ENCODE peak calls at places on chromosome 20, in seven cellular contexts. One of them, this sample, is unnamed.

GRCh38 chr20:17611540-17612286 is 41.8 kb downstream of the DSTN start:
- DNase-seq in lower lobe of right lung: peak
- DNase-seq in progenitor cell of endocrine pancreas: no peak
- DNase-seq in IMR-90: no peak
- DNase-seq in endothelial cell: no peak
- DNase-seq in WTC11: peak
- DNase-seq in ascending aorta: peak
- DNase-seq in this sample: no peak

GRCh38 chr20:25859649-25860530 is 163.2 kb upstream of the ZNF337 start:
- DNase-seq in IMR-90: no peak
- DNase-seq in WTC11: peak
- DNase-seq in endothelial cell: peak
- DNase-seq in lower lobe of right lung: peak
- DNase-seq in ascending aorta: peak
- DNase-seq in progenitor cell of endocrine pancreas: no peak
- DNase-seq in this sample: peak

GRCh38 chr20:38835792-38836191 is 30.3 kb downstream of the PPP1R16B start:
- DNase-seq in ascending aorta: no peak
- DNase-seq in IMR-90: no peak
- DNase-seq in WTC11: no peak
- DNase-seq in lower lobe of right lung: no peak
- DNase-seq in progenitor cell of endocrine pancreas: no peak
- DNase-seq in endothelial cell: no peak
- DNase-seq in this sample: no peak

GRCh38 chr20:24363031-24363430 is 106.4 kb upstream of the SYNDIG1 start:
- DNase-seq in lower lobe of right lung: no peak
- DNase-seq in progenitor cell of endocrine pancreas: no peak
- DNase-seq in WTC11: no peak
- DNase-seq in ascending aorta: no peak
- DNase-seq in IMR-90: no peak
- DNase-seq in endothelial cell: no peak
- DNase-seq in this sample: no peak

GRCh38 chr20:10510216-10510615 is 75.1 kb downstream of the SLX4IP start:
- DNase-seq in lower lobe of right lung: no peak
- DNase-seq in progenitor cell of endocrine pancreas: no peak
- DNase-seq in IMR-90: no peak
- DNase-seq in ascending aorta: no peak
- DNase-seq in WTC11: no peak
- DNase-seq in endothelial cell: no peak
- DNase-seq in this sample: no peak

GRCh38 chr20:11155156-11155805 is 481.5 kb upstream of the JAG1 start:
- DNase-seq in ascending aorta: no peak
- DNase-seq in endothelial cell: no peak
- DNase-seq in WTC11: no peak
- DNase-seq in IMR-90: no peak
- DNase-seq in progenitor cell of endocrine pancreas: no peak
- DNase-seq in lower lobe of right lung: no peak
- DNase-seq in this sample: no peak

GRCh38 chr20:58026361-58026760 is 202.1 kb downstream of the ANKRD60 start:
- DNase-seq in endothelial cell: no peak
- DNase-seq in progenitor cell of endocrine pancreas: no peak
- DNase-seq in WTC11: no peak
- DNase-seq in lower lobe of right lung: no peak
- DNase-seq in ascending aorta: no peak
- DNase-seq in IMR-90: no peak
- DNase-seq in this sample: no peak

GRCh38 chr20:14335122-14335521 is 2.3 kb downstream of the FLRT3 start:
- DNase-seq in IMR-90: no peak
- DNase-seq in progenitor cell of endocrine pancreas: no peak
- DNase-seq in lower lobe of right lung: no peak
- DNase-seq in ascending aorta: no peak
- DNase-seq in endothelial cell: no peak
- DNase-seq in WTC11: no peak
- DNase-seq in this sample: no peak

GRCh38 chr20:40471261-40471629 is 217.8 kb downstream of the MAFB start:
- DNase-seq in lower lobe of right lung: no peak
- DNase-seq in IMR-90: no peak
- DNase-seq in endothelial cell: peak
- DNase-seq in WTC11: peak
- DNase-seq in ascending aorta: no peak
- DNase-seq in progenitor cell of endocrine pancreas: no peak
- DNase-seq in this sample: no peak

GRCh38 chr20:45036044-45036755 is 64.7 kb downstream of the KCNS1 start:
- DNase-seq in ascending aorta: no peak
- DNase-seq in endothelial cell: no peak
- DNase-seq in IMR-90: peak
- DNase-seq in progenitor cell of endocrine pancreas: no peak
- DNase-seq in lower lobe of right lung: no peak
- DNase-seq in WTC11: no peak
- DNase-seq in this sample: no peak

GRCh38 chr20:21104466-21104761 is 1.7 kb downstream of the LINC00237 start:
- DNase-seq in IMR-90: no peak
- DNase-seq in endothelial cell: no peak
- DNase-seq in ascending aorta: no peak
- DNase-seq in WTC11: peak
- DNase-seq in progenitor cell of endocrine pancreas: no peak
- DNase-seq in lower lobe of right lung: no peak
- DNase-seq in this sample: no peak

GRCh38 chr20:53695797-53696527 is 102.3 kb upstream of the ZNF217 start:
- DNase-seq in WTC11: no peak
- DNase-seq in progenitor cell of endocrine pancreas: no peak
- DNase-seq in ascending aorta: no peak
- DNase-seq in endothelial cell: no peak
- DNase-seq in IMR-90: no peak
- DNase-seq in lower lobe of right lung: no peak
- DNase-seq in this sample: no peak

GRCh38 chr20:2809690-2810089 is 5.1 kb upstream of the C20orf141 start:
- DNase-seq in endothelial cell: no peak
- DNase-seq in ascending aorta: no peak
- DNase-seq in IMR-90: no peak
- DNase-seq in WTC11: no peak
- DNase-seq in progenitor cell of endocrine pancreas: no peak
- DNase-seq in lower lobe of right lung: no peak
- DNase-seq in this sample: no peak

GRCh38 chr20:23937303-23938117 is 51.1 kb downstream of the GGTLC1 start:
- DNase-seq in endothelial cell: peak
- DNase-seq in progenitor cell of endocrine pancreas: peak
- DNase-seq in ascending aorta: peak
- DNase-seq in WTC11: peak
- DNase-seq in lower lobe of right lung: peak
- DNase-seq in IMR-90: peak
- DNase-seq in this sample: peak

GRCh38 chr20:53901064-53901463 is 169.3 kb downstream of the BCAS1 start:
- DNase-seq in endothelial cell: no peak
- DNase-seq in WTC11: no peak
- DNase-seq in lower lobe of right lung: no peak
- DNase-seq in IMR-90: peak
- DNase-seq in progenitor cell of endocrine pancreas: no peak
- DNase-seq in ascending aorta: no peak
- DNase-seq in this sample: no peak

GRCh38 chr20:53786071-53786444 is 192.4 kb upstream of the ZNF217 start:
- DNase-seq in ascending aorta: no peak
- DNase-seq in WTC11: no peak
- DNase-seq in progenitor cell of endocrine pancreas: no peak
- DNase-seq in lower lobe of right lung: no peak
- DNase-seq in endothelial cell: no peak
- DNase-seq in IMR-90: no peak
- DNase-seq in this sample: no peak

GRCh38 chr20:63070771-63071540 is 64.2 kb upstream of the BHLHE23 start:
- DNase-seq in IMR-90: no peak
- DNase-seq in endothelial cell: no peak
- DNase-seq in WTC11: peak
- DNase-seq in lower lobe of right lung: peak
- DNase-seq in ascending aorta: no peak
- DNase-seq in progenitor cell of endocrine pancreas: no peak
- DNase-seq in this sample: no peak

GRCh38 chr20:53773792-53774371 is 180.2 kb upstream of the ZNF217 start:
- DNase-seq in WTC11: no peak
- DNase-seq in progenitor cell of endocrine pancreas: no peak
- DNase-seq in ascending aorta: no peak
- DNase-seq in IMR-90: peak
- DNase-seq in lower lobe of right lung: no peak
- DNase-seq in endothelial cell: no peak
- DNase-seq in this sample: no peak

GRCh38 chr20:37395411-37395800 is 49.5 kb downstream of the SRC start:
- DNase-seq in ascending aorta: no peak
- DNase-seq in lower lobe of right lung: peak
- DNase-seq in endothelial cell: no peak
- DNase-seq in progenitor cell of endocrine pancreas: no peak
- DNase-seq in WTC11: no peak
- DNase-seq in IMR-90: no peak
- DNase-seq in this sample: no peak
- TF ChIP-seq CTCF in ascending aorta: no peak
- TF ChIP-seq CTCF in lower lobe of right lung: no peak
- TF ChIP-seq CTCF in endothelial cell: no peak
- TF ChIP-seq CTCF in progenitor cell of endocrine pancreas: no peak
- TF ChIP-seq CTCF in WTC11: no peak
- TF ChIP-seq CTCF in IMR-90: no peak
- TF ChIP-seq CTCF in this sample: no peak

GRCh38 chr20:31738729-31739549 is at the start of gene TPX2:
- DNase-seq in lower lobe of right lung: peak
- DNase-seq in ascending aorta: peak
- DNase-seq in endothelial cell: peak
- DNase-seq in IMR-90: peak
- DNase-seq in WTC11: peak
- DNase-seq in progenitor cell of endocrine pancreas: peak
- DNase-seq in this sample: peak
- TF ChIP-seq CTCF in lower lobe of right lung: peak
- TF ChIP-seq CTCF in ascending aorta: peak
- TF ChIP-seq CTCF in endothelial cell: no peak
- TF ChIP-seq CTCF in IMR-90: peak
- TF ChIP-seq CTCF in WTC11: no peak
- TF ChIP-seq CTCF in progenitor cell of endocrine pancreas: peak
- TF ChIP-seq CTCF in this sample: no peak

DNA sequence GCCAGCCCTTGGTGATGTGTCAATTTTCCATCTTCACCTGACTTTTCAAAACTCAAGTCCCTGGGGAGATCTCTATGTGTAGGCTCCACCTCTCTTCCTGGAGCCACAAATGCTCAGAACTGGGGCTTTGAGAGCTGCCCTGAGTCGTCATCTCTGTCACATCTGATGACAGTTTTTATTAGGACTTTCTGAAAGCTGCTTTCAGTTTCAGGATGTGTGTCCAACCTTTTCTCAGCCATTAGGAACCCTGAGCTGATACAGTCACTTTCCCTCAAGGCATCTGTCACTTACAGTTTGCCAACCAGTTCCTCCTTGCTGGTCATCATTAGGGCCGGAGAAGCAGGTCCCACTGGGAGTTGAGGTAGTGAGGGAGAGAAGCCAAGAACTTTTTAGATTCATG is 365.9 kb upstream of the CHD6 start:
- DNase-seq in progenitor cell of endocrine pancreas: no peak
- DNase-seq in WTC11: no peak
- DNase-seq in lower lobe of right lung: no peak
- DNase-seq in endothelial cell: no peak
- DNase-seq in IMR-90: no peak
- DNase-seq in ascending aorta: no peak
- DNase-seq in this sample: no peak
- TF ChIP-seq CTCF in progenitor cell of endocrine pancreas: no peak
- TF ChIP-seq CTCF in WTC11: no peak
- TF ChIP-seq CTCF in lower lobe of right lung: no peak
- TF ChIP-seq CTCF in endothelial cell: no peak
- TF ChIP-seq CTCF in IMR-90: no peak
- TF ChIP-seq CTCF in ascending aorta: no peak
- TF ChIP-seq CTCF in this sample: no peak

GRCh38 chr20:34075647-34076046 is 36.4 kb downstream of the EIF2S2 start:
- DNase-seq in endothelial cell: no peak
- DNase-seq in IMR-90: no peak
- DNase-seq in ascending aorta: no peak
- DNase-seq in WTC11: peak
- DNase-seq in lower lobe of right lung: no peak
- DNase-seq in progenitor cell of endocrine pancreas: no peak
- DNase-seq in this sample: no peak
- TF ChIP-seq CTCF in endothelial cell: peak
- TF ChIP-seq CTCF in IMR-90: no peak
- TF ChIP-seq CTCF in ascending aorta: no peak
- TF ChIP-seq CTCF in WTC11: no peak
- TF ChIP-seq CTCF in lower lobe of right lung: no peak
- TF ChIP-seq CTCF in progenitor cell of endocrine pancreas: no peak
- TF ChIP-seq CTCF in this sample: no peak

This sample was measured in natural killer cell.